ENCODE peak calls at places on chromosomes 7 and 10, in seven cellular contexts. J, I, Q, B, M, S and A are unnamed samples.

GRCh38 chr10:17025444-17026295 is 103.9 kb downstream of the CUBN start:
- DNase-seq in S (peak; percentile 46), B (no peak), J (peak; percentile 55), Q (peak; percentile 66), I (peak; percentile 41), M (no peak), A (peak; percentile 89)

GRCh38 chr10:58920655-58921003 is 255.8 kb upstream of the PHYHIPL start:
- DNase-seq in M (no peak), S (no peak), B (no peak), I (no peak), Q (no peak), J (peak; percentile 79), A (no peak)

GRCh38 chr7:116836080-116836479 is 26.3 kb upstream of the CAPZA2 start:
- DNase-seq in J (no peak), I (no peak), M (no peak), Q (no peak), B (no peak), S (no peak), A (no peak)

GRCh38 chr10:72389022-72389421 is 34.3 kb upstream of the DNAJB12 start:
- DNase-seq in S (no peak), J (no peak), M (no peak), Q (no peak), I (no peak), B (no peak), A (no peak)

GRCh38 chr7:135224027-135224426 is 9.6 kb upstream of the STRA8 start:
- DNase-seq in J (no peak), M (no peak), I (no peak), Q (no peak), S (no peak), B (no peak), A (no peak)

GRCh38 chr10:32377458-32378370 is 30.8 kb upstream of the EPC1 start:
- DNase-seq in M (no peak), S (peak; percentile 57), B (no peak), J (peak; percentile 59), Q (peak; percentile 71), I (no peak), A (no peak)

GRCh38 chr10:91778485-91778884 is 19.7 kb upstream of the TNKS2 start:
- DNase-seq in J (no peak), B (no peak), I (no peak), M (no peak), Q (no peak), S (no peak), A (no peak)

GRCh38 chr10:118568327-118568848 is 27.1 kb downstream of the PRLHR start:
- DNase-seq in Q (peak; percentile 76), M (no peak), B (peak; percentile 28), S (peak; percentile 56), J (peak; percentile 73), I (peak; percentile 43), A (peak; percentile 54)

GRCh38 chr10:4066581-4067403 is 281.8 kb upstream of the KLF6 start:
- DNase-seq in M (no peak), Q (no peak), S (no peak), B (no peak), I (no peak), J (peak; percentile 2), A (no peak)

GRCh38 chr10:118808601-118809371 is 54.0 kb upstream of the CACUL1 start:
- DNase-seq in Q (no peak), I (no peak), M (no peak), B (no peak), J (no peak), S (no peak), A (no peak)

GRCh38 chr10:15419279-15419874 is 48.3 kb upstream of the FAM171A1 start:
- DNase-seq in S (peak; percentile 53), I (no peak), Q (peak; percentile 67), B (no peak), M (no peak), J (peak; percentile 43), A (no peak)

GRCh38 chr7:155295511-155295910 is 2.2 kb upstream of the INSIG1 start:
- DNase-seq in Q (no peak), M (no peak), B (no peak), J (no peak), I (no peak), S (no peak), A (peak; percentile 50)

GRCh38 chr10:29585488-29585976 is 49.2 kb downstream of the SVIL start:
- DNase-seq in S (peak; percentile 49), J (peak; percentile 44), B (no peak), M (no peak), Q (peak; percentile 12), I (peak; percentile 6), A (no peak)

GRCh38 chr10:72260215-72260587 is 13.5 kb upstream of the DDIT4 start:
- DNase-seq in J (no peak), B (no peak), M (peak; percentile 56), I (no peak), Q (no peak), S (no peak), A (no peak)

GRCh38 chr10:32713560-32713959 is 244.5 kb downstream of the ITGB1 start:
- DNase-seq in B (no peak), I (no peak), S (peak; percentile 16), Q (no peak), J (peak; percentile 69), M (no peak), A (no peak)

GRCh38 chr7:151327659-151328058 is 14.0 kb upstream of the NUB1 start:
- DNase-seq in J (peak; percentile 61), I (no peak), M (no peak), Q (no peak), B (no peak), S (no peak), A (no peak)

GRCh38 chr7:38453187-38453586 is 178.0 kb downstream of the AMPH start:
- DNase-seq in I (no peak), J (no peak), S (no peak), Q (no peak), M (no peak), B (no peak), A (no peak)

GRCh38 chr7:17403996-17404395 is 105.5 kb downstream of the AHR start:
- DNase-seq in J (no peak), I (no peak), Q (peak; percentile 9), B (no peak), S (no peak), M (no peak), A (no peak)

GRCh38 chr7:138878847-138879246 is 80.9 kb upstream of the ATP6V0A4 start:
- DNase-seq in Q (no peak), S (no peak), I (no peak), B (no peak), J (no peak), M (no peak), A (no peak)

GRCh38 chr7:33243319-33243881 is 114.0 kb downstream of the BBS9 start:
- DNase-seq in M (no peak), B (no peak), S (peak; percentile 57), Q (peak; percentile 71), I (no peak), J (peak; percentile 63), A (no peak)

GRCh38 chr10:17454181-17454800 is at the start of gene ST8SIA6:
- DNase-seq in B (no peak), I (no peak), M (peak; percentile 64), Q (peak; percentile 38), S (peak; percentile 37), J (peak; percentile 16), A (no peak)

GRCh38 chr10:79049931-79050895 is 18.6 kb upstream of the ZMIZ1 start:
- DNase-seq in M (no peak), J (peak; percentile 59), S (no peak), B (no peak), I (no peak), Q (peak; percentile 26), A (no peak)

GRCh38 chr7:31478744-31479143 is 35.1 kb upstream of the ITPRID1 start:
- DNase-seq in J (no peak), M (no peak), I (no peak), Q (peak; percentile 23), B (no peak), S (no peak), A (no peak)

GRCh38 chr7:24877790-24878311 is 102.1 kb downstream of the OSBPL3 start:
- DNase-seq in I (no peak), M (no peak), J (no peak), B (no peak), S (no peak), Q (peak; percentile 84), A (no peak)

DNA sequence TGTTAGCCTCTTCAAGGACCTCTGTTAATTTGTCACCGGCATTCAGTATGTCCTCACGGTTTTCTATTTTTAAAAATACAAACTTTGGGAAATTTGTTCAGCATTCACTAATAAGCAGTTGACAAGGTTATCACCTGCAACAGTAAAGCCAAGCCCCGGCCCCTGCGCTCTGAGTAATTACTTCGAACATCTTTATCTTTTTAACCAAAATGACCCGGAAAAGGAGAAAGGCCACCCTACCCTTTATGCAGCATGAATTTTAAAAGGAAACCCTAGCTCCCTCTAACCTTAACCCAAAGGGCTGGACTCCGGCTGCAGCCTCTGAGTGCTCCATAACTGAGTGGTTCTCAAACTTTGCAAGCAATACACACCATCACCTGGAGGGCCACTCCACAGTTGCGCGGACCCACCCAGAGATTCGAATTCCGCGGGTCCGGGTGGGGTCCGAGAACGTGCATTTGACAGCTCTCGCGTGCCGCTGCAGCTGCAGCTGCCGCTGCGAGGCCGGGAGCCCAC is 940 bp downstream of the NSMCE4A start:
- DNase-seq in B (no peak), S (no peak), I (no peak), M (no peak), J (no peak), Q (no peak), A (no peak)
- TF ChIP-seq CTCF in B (peak; percentile 9), S (no peak), I (no peak), M (no peak), J (no peak), Q (no peak), A (no peak)

GRCh38 chr7:48140001-48140681 is 31.1 kb upstream of the ABCA13 start:
- DNase-seq in S (peak; percentile 82), M (no peak), Q (no peak), B (no peak), I (no peak), J (peak; percentile 77), A (no peak)
- H3K9me3 ChIP-seq in S (peaks cover 6% of the 10 kb centered on the region), M (no peaks in the 10 kb centered on the region), Q (peaks cover 5% of the 10 kb centered on the region), B (no peaks in the 10 kb centered on the region), I (no peaks in the 10 kb centered on the region), J (no peaks in the 10 kb centered on the region), A (no peaks in the 10 kb centered on the region)

DNA sequence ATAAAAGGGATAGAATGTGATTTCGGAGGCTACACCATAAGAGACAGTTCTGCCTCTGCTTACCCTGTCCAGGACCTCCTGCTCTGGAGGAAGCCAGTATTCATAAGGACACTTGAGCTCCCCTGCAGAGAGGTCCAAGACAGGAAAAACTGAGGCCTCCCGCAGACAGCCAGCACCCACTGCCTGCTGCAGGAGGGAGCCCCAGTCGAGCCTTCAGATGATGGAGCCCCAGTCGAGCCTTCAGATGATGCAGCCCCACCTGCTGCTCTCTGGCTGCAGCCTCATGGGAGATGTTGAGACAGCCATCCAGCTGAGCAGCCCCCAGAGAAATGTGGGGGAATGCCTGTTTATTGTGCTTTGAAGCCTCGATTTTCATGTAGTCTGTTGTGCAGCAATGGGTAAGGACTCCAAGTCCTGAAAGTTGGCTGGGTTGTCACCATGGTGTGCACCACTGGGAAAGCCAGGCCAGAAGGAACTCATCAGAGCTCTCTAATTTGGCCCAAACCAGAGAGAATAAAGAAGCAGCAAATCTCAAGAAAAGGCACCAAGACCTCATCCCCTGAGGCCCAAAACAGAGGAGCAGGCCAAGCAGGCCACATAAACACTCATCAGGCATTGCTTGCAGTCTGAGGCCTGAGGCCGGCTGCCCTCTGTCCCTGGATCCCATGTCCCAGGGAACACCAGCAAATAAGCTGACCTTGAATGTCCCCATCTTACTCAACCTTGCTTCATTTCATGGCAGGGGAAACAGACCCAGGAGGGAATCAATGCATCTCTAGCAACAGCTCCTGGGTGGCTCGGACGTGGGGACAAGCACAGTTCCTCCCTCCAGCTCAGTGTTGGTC is 30.9 kb downstream of the CALML5 start:
- DNase-seq in J (no peak), Q (no peak), M (no peak), S (no peak), B (no peak), I (no peak), A (no peak)
- H3K27ac ChIP-seq in J (no peak overlapping the region), Q (no peak overlapping the region), M (no peak overlapping the region), S (no peak overlapping the region), B (no peak overlapping the region), I (no peak overlapping the region), A (no peak overlapping the region)

GRCh38 chr10:50574305-50574704 is 49.5 kb downstream of the SGMS1 start:
- DNase-seq in M (no peak), S (no peak), J (peak; percentile 36), B (no peak), Q (no peak), I (no peak), A (no peak)
- TF ChIP-seq CTCF in M (no peak), S (no peak), J (peak; percentile 72), B (no peak), Q (no peak), I (no peak), A (no peak)